ENCODE peak calls at places on chromosomes 3 and 15, in nine cellular contexts. One of them, this sample, is unnamed.

GRCh38 chr3:129476586-129476985 is 36.6 kb downstream of the IFT122 start:
- DNase-seq in fibroblast of villous mesenchyme: no peak
- DNase-seq in HT1080: no peak
- DNase-seq in effector CD4-positive, alpha-beta T cell: no peak
- DNase-seq in effector memory CD4-positive, alpha-beta T cell: no peak
- DNase-seq in left ventricle myocardium inferior: no peak
- DNase-seq in GM04503: no peak
- DNase-seq in kidney glomerular epithelial cell: no peak
- DNase-seq in stimulated activated naive CD8-positive, alpha-beta T cell treated with anti-CD3 and anti-CD28 coated beads, Interleukin-15, amount 100 ng/mL, for 72 hours: no peak
- DNase-seq in this sample: no peak

GRCh38 chr3:94069242-94069813 is 6.5 kb downstream of the NSUN3 start:
- DNase-seq in fibroblast of villous mesenchyme: peak
- DNase-seq in HT1080: peak
- DNase-seq in effector CD4-positive, alpha-beta T cell: no peak
- DNase-seq in effector memory CD4-positive, alpha-beta T cell: no peak
- DNase-seq in left ventricle myocardium inferior: no peak
- DNase-seq in GM04503: no peak
- DNase-seq in kidney glomerular epithelial cell: peak
- DNase-seq in stimulated activated naive CD8-positive, alpha-beta T cell treated with anti-CD3 and anti-CD28 coated beads, Interleukin-15, amount 100 ng/mL, for 72 hours: no peak
- DNase-seq in this sample: no peak

GRCh38 chr3:51257865-51258264 is 127.2 kb upstream of the MANF start:
- DNase-seq in fibroblast of villous mesenchyme: no peak
- DNase-seq in HT1080: no peak
- DNase-seq in effector CD4-positive, alpha-beta T cell: no peak
- DNase-seq in effector memory CD4-positive, alpha-beta T cell: no peak
- DNase-seq in left ventricle myocardium inferior: no peak
- DNase-seq in GM04503: no peak
- DNase-seq in kidney glomerular epithelial cell: no peak
- DNase-seq in stimulated activated naive CD8-positive, alpha-beta T cell treated with anti-CD3 and anti-CD28 coated beads, Interleukin-15, amount 100 ng/mL, for 72 hours: no peak
- DNase-seq in this sample: no peak

GRCh38 chr3:16301490-16301889 is 36.5 kb downstream of the OXNAD1 start:
- DNase-seq in fibroblast of villous mesenchyme: no peak
- DNase-seq in HT1080: no peak
- DNase-seq in effector CD4-positive, alpha-beta T cell: no peak
- DNase-seq in effector memory CD4-positive, alpha-beta T cell: no peak
- DNase-seq in left ventricle myocardium inferior: no peak
- DNase-seq in GM04503: no peak
- DNase-seq in kidney glomerular epithelial cell: no peak
- DNase-seq in stimulated activated naive CD8-positive, alpha-beta T cell treated with anti-CD3 and anti-CD28 coated beads, Interleukin-15, amount 100 ng/mL, for 72 hours: no peak
- DNase-seq in this sample: no peak

GRCh38 chr3:46082021-46082420 is 54.7 kb upstream of the XCR1 start:
- DNase-seq in fibroblast of villous mesenchyme: no peak
- DNase-seq in HT1080: no peak
- DNase-seq in effector CD4-positive, alpha-beta T cell: no peak
- DNase-seq in effector memory CD4-positive, alpha-beta T cell: no peak
- DNase-seq in left ventricle myocardium inferior: no peak
- DNase-seq in GM04503: no peak
- DNase-seq in kidney glomerular epithelial cell: no peak
- DNase-seq in stimulated activated naive CD8-positive, alpha-beta T cell treated with anti-CD3 and anti-CD28 coated beads, Interleukin-15, amount 100 ng/mL, for 72 hours: no peak
- DNase-seq in this sample: no peak

GRCh38 chr15:50232791-50233190 is 32.7 kb downstream of the HDC start:
- DNase-seq in fibroblast of villous mesenchyme: no peak
- DNase-seq in HT1080: no peak
- DNase-seq in effector CD4-positive, alpha-beta T cell: no peak
- DNase-seq in effector memory CD4-positive, alpha-beta T cell: no peak
- DNase-seq in left ventricle myocardium inferior: no peak
- DNase-seq in GM04503: no peak
- DNase-seq in kidney glomerular epithelial cell: no peak
- DNase-seq in stimulated activated naive CD8-positive, alpha-beta T cell treated with anti-CD3 and anti-CD28 coated beads, Interleukin-15, amount 100 ng/mL, for 72 hours: no peak
- DNase-seq in this sample: no peak

GRCh38 chr3:101070260-101071121 is 77.3 kb upstream of the ABI3BP start:
- DNase-seq in fibroblast of villous mesenchyme: no peak
- DNase-seq in HT1080: peak
- DNase-seq in effector CD4-positive, alpha-beta T cell: peak
- DNase-seq in effector memory CD4-positive, alpha-beta T cell: no peak
- DNase-seq in left ventricle myocardium inferior: peak
- DNase-seq in GM04503: no peak
- DNase-seq in kidney glomerular epithelial cell: no peak
- DNase-seq in stimulated activated naive CD8-positive, alpha-beta T cell treated with anti-CD3 and anti-CD28 coated beads, Interleukin-15, amount 100 ng/mL, for 72 hours: peak
- DNase-seq in this sample: peak

GRCh38 chr3:43001094-43001553 is 22.0 kb downstream of the GASK1A start:
- DNase-seq in fibroblast of villous mesenchyme: peak
- DNase-seq in HT1080: no peak
- DNase-seq in effector CD4-positive, alpha-beta T cell: no peak
- DNase-seq in effector memory CD4-positive, alpha-beta T cell: no peak
- DNase-seq in left ventricle myocardium inferior: peak
- DNase-seq in GM04503: peak
- DNase-seq in kidney glomerular epithelial cell: no peak
- DNase-seq in stimulated activated naive CD8-positive, alpha-beta T cell treated with anti-CD3 and anti-CD28 coated beads, Interleukin-15, amount 100 ng/mL, for 72 hours: no peak
- DNase-seq in this sample: no peak

GRCh38 chr15:31337352-31338031 is 10.9 kb downstream of the KLF13 start:
- DNase-seq in fibroblast of villous mesenchyme: no peak
- DNase-seq in HT1080: no peak
- DNase-seq in effector CD4-positive, alpha-beta T cell: no peak
- DNase-seq in effector memory CD4-positive, alpha-beta T cell: no peak
- DNase-seq in left ventricle myocardium inferior: no peak
- DNase-seq in GM04503: no peak
- DNase-seq in kidney glomerular epithelial cell: no peak
- DNase-seq in stimulated activated naive CD8-positive, alpha-beta T cell treated with anti-CD3 and anti-CD28 coated beads, Interleukin-15, amount 100 ng/mL, for 72 hours: no peak
- DNase-seq in this sample: no peak

GRCh38 chr15:88630141-88630721 is 8.6 kb upstream of the ISG20 start:
- DNase-seq in fibroblast of villous mesenchyme: no peak
- DNase-seq in HT1080: peak
- DNase-seq in effector CD4-positive, alpha-beta T cell: no peak
- DNase-seq in effector memory CD4-positive, alpha-beta T cell: no peak
- DNase-seq in left ventricle myocardium inferior: no peak
- DNase-seq in GM04503: no peak
- DNase-seq in kidney glomerular epithelial cell: no peak
- DNase-seq in stimulated activated naive CD8-positive, alpha-beta T cell treated with anti-CD3 and anti-CD28 coated beads, Interleukin-15, amount 100 ng/mL, for 72 hours: no peak
- DNase-seq in this sample: no peak

GRCh38 chr15:58307313-58307961 is 124.4 kb upstream of the LIPC start:
- DNase-seq in fibroblast of villous mesenchyme: peak
- DNase-seq in HT1080: no peak
- DNase-seq in effector CD4-positive, alpha-beta T cell: no peak
- DNase-seq in effector memory CD4-positive, alpha-beta T cell: no peak
- DNase-seq in left ventricle myocardium inferior: no peak
- DNase-seq in GM04503: peak
- DNase-seq in kidney glomerular epithelial cell: peak
- DNase-seq in stimulated activated naive CD8-positive, alpha-beta T cell treated with anti-CD3 and anti-CD28 coated beads, Interleukin-15, amount 100 ng/mL, for 72 hours: no peak
- DNase-seq in this sample: no peak

GRCh38 chr3:139564290-139564861 is 24.8 kb upstream of the RBP1 start:
- DNase-seq in fibroblast of villous mesenchyme: no peak
- DNase-seq in HT1080: no peak
- DNase-seq in effector CD4-positive, alpha-beta T cell: no peak
- DNase-seq in effector memory CD4-positive, alpha-beta T cell: no peak
- DNase-seq in left ventricle myocardium inferior: no peak
- DNase-seq in GM04503: no peak
- DNase-seq in kidney glomerular epithelial cell: peak
- DNase-seq in stimulated activated naive CD8-positive, alpha-beta T cell treated with anti-CD3 and anti-CD28 coated beads, Interleukin-15, amount 100 ng/mL, for 72 hours: no peak
- DNase-seq in this sample: no peak

GRCh38 chr3:20608054-20608738 is 422.2 kb upstream of the SGO1 start:
- DNase-seq in fibroblast of villous mesenchyme: no peak
- DNase-seq in HT1080: peak
- DNase-seq in effector CD4-positive, alpha-beta T cell: no peak
- DNase-seq in effector memory CD4-positive, alpha-beta T cell: no peak
- DNase-seq in left ventricle myocardium inferior: no peak
- DNase-seq in GM04503: no peak
- DNase-seq in kidney glomerular epithelial cell: no peak
- DNase-seq in stimulated activated naive CD8-positive, alpha-beta T cell treated with anti-CD3 and anti-CD28 coated beads, Interleukin-15, amount 100 ng/mL, for 72 hours: no peak
- DNase-seq in this sample: no peak

GRCh38 chr3:196948442-196949365 is 6.4 kb upstream of the NCBP2 start:
- DNase-seq in fibroblast of villous mesenchyme: no peak
- DNase-seq in HT1080: peak
- DNase-seq in effector CD4-positive, alpha-beta T cell: no peak
- DNase-seq in effector memory CD4-positive, alpha-beta T cell: no peak
- DNase-seq in left ventricle myocardium inferior: no peak
- DNase-seq in GM04503: no peak
- DNase-seq in kidney glomerular epithelial cell: no peak
- DNase-seq in stimulated activated naive CD8-positive, alpha-beta T cell treated with anti-CD3 and anti-CD28 coated beads, Interleukin-15, amount 100 ng/mL, for 72 hours: no peak
- DNase-seq in this sample: no peak

GRCh38 chr3:186653984-186654383 is 11.8 kb upstream of the HRG start:
- DNase-seq in fibroblast of villous mesenchyme: no peak
- DNase-seq in HT1080: peak
- DNase-seq in effector CD4-positive, alpha-beta T cell: no peak
- DNase-seq in effector memory CD4-positive, alpha-beta T cell: no peak
- DNase-seq in left ventricle myocardium inferior: no peak
- DNase-seq in GM04503: no peak
- DNase-seq in kidney glomerular epithelial cell: no peak
- DNase-seq in stimulated activated naive CD8-positive, alpha-beta T cell treated with anti-CD3 and anti-CD28 coated beads, Interleukin-15, amount 100 ng/mL, for 72 hours: no peak
- DNase-seq in this sample: no peak